ENCODE peak calls at places on chromosomes 3 and 15, in five cellular contexts. T is upper lobe of right lung, Q is AG09309, J is retinal pigment epithelial cell, X is OCI-LY7. N is an unnamed sample.

GRCh38 chr15:28994830-28995180 is 109.0 kb downstream of the APBA2 start:
- DNase-seq in X (no peak), T (peak; percentile 34), J (no peak), Q (no peak), N (no peak)

GRCh38 chr15:39124155-39124924 is 456.5 kb upstream of the THBS1 start:
- DNase-seq in Q (no peak), J (no peak), T (no peak), X (no peak), N (peak; percentile 35)

GRCh38 chr3:151230644-151231043 is 27.6 kb upstream of the GPR171 start:
- DNase-seq in Q (no peak), T (no peak), J (no peak), X (peak; percentile 10), N (no peak)

GRCh38 chr3:37456270-37456708 is 281.9 kb upstream of the LRRFIP2 start:
- DNase-seq in X (no peak), Q (no peak), T (peak; percentile 75), J (no peak), N (no peak)

GRCh38 chr15:87597346-87598052 is 659.0 kb downstream of the NTRK3 start:
- DNase-seq in Q (no peak), T (no peak), J (no peak), X (peak; percentile 1), N (no peak)

GRCh38 chr15:58608711-58609110 is 140.8 kb downstream of the ADAM10 start:
- DNase-seq in Q (no peak), J (no peak), X (no peak), T (no peak), N (no peak)

GRCh38 chr15:40100133-40100946 is 8.3 kb downstream of the BMF start:
- DNase-seq in T (peak; percentile 36), X (no peak), Q (no peak), J (no peak), N (no peak)

GRCh38 chr3:7657214-7658112 is 796.5 kb downstream of the GRM7 start:
- DNase-seq in Q (no peak), X (no peak), T (no peak), J (no peak), N (peak; percentile 56)

GRCh38 chr3:28940530-28940929 is 340.3 kb upstream of the RBMS3 start:
- DNase-seq in Q (peak; percentile 86), J (peak; percentile 39), X (no peak), T (no peak), N (no peak)

GRCh38 chr15:48002772-48003171 is 118.0 kb upstream of the SLC24A5 start:
- DNase-seq in T (no peak), X (no peak), Q (no peak), J (no peak), N (no peak)

GRCh38 chr3:150783920-150784746 is 21.2 kb upstream of the SIAH2 start:
- DNase-seq in T (no peak), J (no peak), Q (no peak), X (no peak), N (peak; percentile 92)

GRCh38 chr15:27088584-27089232 is 117.7 kb downstream of the GABRG3 start:
- DNase-seq in Q (no peak), X (no peak), J (no peak), T (no peak), N (no peak)

GRCh38 chr3:94226058-94226457 is 163.2 kb downstream of the NSUN3 start:
- DNase-seq in T (no peak), X (no peak), Q (no peak), J (peak; percentile 66), N (peak; percentile 85)

GRCh38 chr15:75195766-75196241 is 5.9 kb upstream of the C15orf39 start:
- DNase-seq in X (no peak), T (no peak), J (no peak), Q (no peak), N (no peak)

GRCh38 chr15:46815765-46816164 is 901.5 kb upstream of the SEMA6D start:
- DNase-seq in T (no peak), J (no peak), Q (no peak), X (no peak), N (no peak)

GRCh38 chr3:158953131-158953530 is 151.3 kb downstream of the MFSD1 start:
- DNase-seq in X (no peak), J (no peak), T (no peak), Q (peak; percentile 32), N (peak; percentile 3)

GRCh38 chr15:31487811-31488436 is 161.3 kb downstream of the KLF13 start:
- DNase-seq in T (peak; percentile 57), Q (peak; percentile 16), X (peak; percentile 61), J (no peak), N (peak; percentile 44)

GRCh38 chr3:69273895-69274294 is 112.0 kb downstream of the FRMD4B start:
- DNase-seq in Q (no peak), J (no peak), T (no peak), X (no peak), N (peak; percentile 94)

GRCh38 chr3:66038384-66038725 is 363 bp downstream of the MAGI1 start:
- DNase-seq in X (no peak), J (no peak), T (no peak), Q (no peak), N (no peak)

GRCh38 chr15:98904466-98905048 is 103.0 kb downstream of the PGPEP1L start:
- DNase-seq in Q (no peak), J (no peak), X (peak; percentile 39), T (no peak), N (peak; percentile 69)

GRCh38 chr3:57158316-57158715 is 6.8 kb downstream of the IL17RD start:
- DNase-seq in J (no peak), Q (no peak), X (no peak), T (no peak), N (no peak)

GRCh38 chr3:187706966-187707365 is 4.6 kb upstream of the RTP2 start:
- DNase-seq in X (no peak), Q (no peak), J (no peak), T (no peak), N (no peak)

DNA sequence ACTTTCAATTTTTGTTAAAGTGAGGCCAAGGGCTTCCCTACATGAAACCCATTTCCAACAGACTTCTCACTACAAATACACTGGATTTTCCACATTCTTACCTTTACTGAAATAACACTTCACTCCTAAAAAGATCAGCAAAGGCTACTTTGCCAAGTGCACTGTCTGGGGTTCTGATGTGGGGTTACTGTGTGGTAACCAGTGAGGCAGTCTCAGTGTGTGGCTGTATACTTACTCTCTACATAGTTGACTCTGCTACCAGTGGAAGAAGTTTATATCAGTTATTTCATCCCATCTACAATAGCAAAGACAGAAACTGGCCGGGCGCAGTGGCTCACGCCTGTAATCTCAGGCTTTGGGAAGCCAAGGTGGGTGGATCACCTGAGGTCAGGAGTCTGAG is 5.6 kb downstream of the WDR82 start:
- DNase-seq in X (no peak), T (no peak), J (no peak), Q (no peak), N (no peak)
- H3K4me3 ChIP-seq in X (no peak overlapping the region), T (no peak overlapping the region), J (no peak overlapping the region), Q (no peak overlapping the region), N (no peak overlapping the region)

GRCh38 chr3:42819351-42819965 is 10.2 kb downstream of the ACKR2 start:
- DNase-seq in J (no peak), X (no peak), Q (no peak), T (no peak), N (peak; percentile 41)
- TF ChIP-seq CTCF in J (no peak), X (no peak), Q (no peak), T (no peak), N (peak; percentile 19)

GRCh38 chr15:92906038-92906437 is 5.9 kb downstream of the CHD2 start:
- DNase-seq in X (no peak), T (no peak), Q (no peak), J (no peak), N (no peak)
- H3K4me3 ChIP-seq in X (peak overlapping the region; percentile 92), T (peak overlapping the region; percentile 67), Q (no peak overlapping the region), J (peak overlapping the region; percentile 9), N (peak overlapping the region; percentile 54)

GRCh38 chr3:106881177-106881576 is 496.1 kb upstream of the CCDC54 start:
- DNase-seq in J (no peak), Q (no peak), X (no peak), T (no peak), N (no peak)

GRCh38 chr3:106877632-106878031 is 499.6 kb upstream of the CCDC54 start:
- DNase-seq in T (no peak), Q (no peak), X (no peak), J (no peak), N (no peak)

DNA sequence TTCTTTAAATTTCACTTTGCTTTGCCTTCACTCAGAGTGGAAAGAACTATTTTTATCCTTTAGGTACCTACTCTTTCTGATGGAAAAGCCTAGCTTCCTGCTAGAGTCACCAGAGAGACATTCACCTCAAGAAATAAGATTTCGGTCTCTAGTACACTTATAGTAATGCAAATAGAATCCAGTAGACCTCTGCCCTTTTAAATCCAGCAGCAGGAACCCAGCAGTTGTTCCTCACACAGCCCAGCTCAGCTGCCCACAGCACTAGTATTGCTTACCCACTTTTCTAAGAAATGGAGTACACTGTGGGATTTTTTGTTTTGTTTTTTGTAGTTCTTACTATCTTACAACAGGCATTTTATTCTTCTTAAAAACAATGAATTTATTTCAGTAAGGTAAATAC is 497.0 kb upstream of the CCDC54 start:
- DNase-seq in J (no peak), T (no peak), X (no peak), Q (no peak), N (no peak)
- TF ChIP-seq CTCF in J (no peak), T (no peak), X (no peak), Q (no peak), N (no peak)

GRCh38 chr3:128294999-128295468 is 141.8 kb downstream of the EEFSEC start:
- DNase-seq in J (no peak), T (no peak), Q (no peak), X (peak; percentile 30), N (no peak)
- H3K4me3 ChIP-seq in J (no peak overlapping the region), T (no peak overlapping the region), Q (no peak overlapping the region), X (no peak overlapping the region), N (no peak overlapping the region)

GRCh38 chr15:45091581-45091980 is 22.4 kb downstream of the DUOX2 start:
- DNase-seq in T (no peak), J (no peak), X (no peak), Q (no peak), N (no peak)

GRCh38 chr15:45093013-45093412 is 21.0 kb downstream of the DUOX2 start:
- DNase-seq in X (no peak), T (no peak), Q (no peak), J (no peak), N (no peak)

GRCh38 chr15:45095661-45096060 is 18.3 kb downstream of the DUOX2 start:
- DNase-seq in T (no peak), J (no peak), X (no peak), Q (no peak), N (no peak)

GRCh38 chr15:45094358-45094730 is 19.6 kb downstream of the DUOX2 start:
- DNase-seq in J (no peak), Q (no peak), T (no peak), X (no peak), N (no peak)

GRCh38 chr15:45093622-45094357 is 20.2 kb downstream of the DUOX2 start:
- DNase-seq in X (no peak), T (no peak), J (no peak), Q (no peak), N (no peak)
- TF ChIP-seq CTCF in X (no peak), T (no peak), J (no peak), Q (no peak), N (no peak)